ENCODE peak calls at places on chromosomes 4 and X, in four cellular contexts. L, U, Q and V are unnamed samples.

GRCh38 chr4:143186634-143187033 is 1.9 kb downstream of the USP38 start:
- DNase-seq in L (no peak), U (no peak), Q (no peak), V (no peak)

GRCh38 chr4:74152841-74153240 is 5.1 kb upstream of the MTHFD2L start:
- DNase-seq in L (no peak), U (no peak), Q (no peak), V (no peak)

GRCh38 chrX:119801253-119802221 is 10.1 kb upstream of the RPL39 start:
- DNase-seq in L (no peak), U (no peak), Q (no peak), V (no peak)

GRCh38 chrX:136336623-136337022 is 35.9 kb downstream of the ADGRG4 start:
- DNase-seq in L (no peak), U (no peak), Q (peak), V (no peak)

GRCh38 chr4:139913398-139913990 is 240.5 kb downstream of the MAML3 start:
- DNase-seq in L (no peak), U (no peak), Q (no peak), V (no peak)

GRCh38 chrX:39855748-39856129 is 242.0 kb downstream of the BCOR start:
- DNase-seq in L (peak), U (peak), Q (peak), V (no peak)

GRCh38 chr4:7701866-7702649 is 237.6 kb downstream of the AFAP1 start:
- DNase-seq in L (no peak), U (no peak), Q (no peak), V (no peak)

GRCh38 chr4:87981505-87981904 is 6.0 kb downstream of the SPP1 start:
- DNase-seq in L (no peak), U (no peak), Q (no peak), V (no peak)

GRCh38 chr4:176207839-176208238 is 12.5 kb upstream of the SPATA4 start:
- DNase-seq in L (no peak), U (no peak), Q (no peak), V (no peak)

GRCh38 chrX:40091691-40092421 is 5.9 kb downstream of the BCOR start:
- DNase-seq in L (peak), U (no peak), Q (no peak), V (no peak)

GRCh38 chr4:105965183-105965800 is 70.0 kb downstream of the NPNT start:
- DNase-seq in L (no peak), U (no peak), Q (no peak), V (no peak)

GRCh38 chr4:125322363-125322730 is 7.6 kb downstream of the FAT4 start:
- DNase-seq in L (no peak), U (no peak), Q (no peak), V (no peak)

GRCh38 chr4:78056265-78057129 is 626 bp upstream of the FRAS1 start:
- DNase-seq in L (peak), U (peak), Q (peak), V (peak)

GRCh38 chr4:146585761-146586333 is 52.8 kb upstream of the POU4F2 start:
- DNase-seq in L (no peak), U (no peak), Q (no peak), V (no peak)

GRCh38 chr4:4689694-4690440 is 148.0 kb upstream of the STX18 start:
- DNase-seq in L (no peak), U (no peak), Q (no peak), V (no peak)